ENCODE peak calls at places on chromosomes 3 and 15, in six cellular contexts. P, A, S, U, F and Z are unnamed samples. For H3K36me3, the result is how much of the 10 kb centered on the place peaks cover.

GRCh38 chr15:85125056-85125661 is 143.5 kb downstream of the PDE8A start:
- DNase-seq in S (no peak), P (peak), F (no peak), U (no peak), A (peak), Z (no peak)

GRCh38 chr15:92801412-92801773 is 98.7 kb upstream of the CHD2 start:
- DNase-seq in S (no peak), P (peak), U (no peak), F (no peak), A (no peak), Z (no peak)

GRCh38 chr15:23866832-23867231 is 179.7 kb upstream of the NDN start:
- DNase-seq in U (no peak), F (no peak), P (no peak), A (no peak), S (peak), Z (peak)

GRCh38 chr3:30241721-30242120 is 364.7 kb upstream of the TGFBR2 start:
- DNase-seq in U (no peak), A (no peak), S (peak), F (no peak), P (no peak), Z (no peak)

GRCh38 chr3:157082305-157082981 is 77.5 kb downstream of the CCNL1 start:
- DNase-seq in S (no peak), U (no peak), A (no peak), P (peak), F (no peak), Z (no peak)

GRCh38 chr3:195692781-195693427 is 27.9 kb upstream of the MUC20 start:
- DNase-seq in F (no peak), A (no peak), S (no peak), U (no peak), P (no peak), Z (peak)

GRCh38 chr3:32278714-32279113 is 40.2 kb downstream of the CMTM8 start:
- DNase-seq in P (no peak), A (no peak), F (no peak), S (no peak), U (no peak), Z (no peak)

GRCh38 chr3:146099316-146099715 is 61.7 kb downstream of the PLOD2 start:
- DNase-seq in F (no peak), A (no peak), P (no peak), S (no peak), U (no peak), Z (no peak)

GRCh38 chr15:31474059-31474868 is 147.6 kb downstream of the KLF13 start:
- DNase-seq in U (no peak), F (no peak), S (no peak), P (no peak), A (no peak), Z (no peak)

GRCh38 chr3:149340310-149340933 is 7.0 kb upstream of the TM4SF18 start:
- DNase-seq in U (no peak), P (no peak), A (no peak), S (peak), F (no peak), Z (no peak)

GRCh38 chr15:78211189-78211921 is 23.0 kb downstream of the ACSBG1 start:
- DNase-seq in F (peak), A (no peak), P (no peak), S (no peak), U (no peak), Z (no peak)

GRCh38 chr15:66611257-66612053 is 45.7 kb upstream of the LCTL start:
- DNase-seq in F (no peak), A (no peak), U (no peak), P (no peak), S (peak), Z (no peak)

GRCh38 chr3:187694801-187695200 is 7.6 kb downstream of the RTP2 start:
- DNase-seq in A (no peak), F (no peak), U (no peak), P (no peak), S (no peak), Z (no peak)

GRCh38 chr3:110811050-110811449 is 260.6 kb upstream of the NECTIN3 start:
- DNase-seq in S (peak), P (no peak), F (no peak), A (no peak), U (no peak), Z (no peak)

GRCh38 chr15:72782993-72783562 is 480 bp downstream of the ADPGK start:
- DNase-seq in F (no peak), S (no peak), P (no peak), A (no peak), U (peak), Z (no peak)

GRCh38 chr15:35003928-35004327 is 15.8 kb upstream of the ZNF770 start:
- DNase-seq in U (no peak), S (no peak), P (no peak), A (no peak), F (no peak), Z (no peak)

GRCh38 chr3:49158108-49158709 is 7.9 kb downstream of the CCDC71 start:
- DNase-seq in P (peak), U (peak), F (peak), A (peak), S (peak), Z (peak)

GRCh38 chr3:8223766-8224165 is 277.9 kb upstream of the LMCD1 start:
- DNase-seq in A (no peak), P (no peak), F (no peak), S (no peak), U (no peak), Z (no peak)

GRCh38 chr3:170037463-170038433 is at the start of gene GPR160:
- DNase-seq in A (peak), F (peak), P (peak), U (no peak), S (peak), Z (peak)

GRCh38 chr3:33430571-33430970 is 9.6 kb downstream of the UBP1 start:
- DNase-seq in U (no peak), S (no peak), A (no peak), P (no peak), F (no peak), Z (no peak)
- TF ChIP-seq ZNF274 in U (no peak), S (no peak), A (no peak), P (no peak), F (no peak), Z (no peak)

GRCh38 chr3:143835312-143835711 is 13.0 kb downstream of the SLC9A9 start:
- DNase-seq in F (no peak), P (no peak), S (no peak), A (no peak), U (no peak), Z (no peak)
- H3K36me3 ChIP-seq in F (under half), P (under half), S (under half), A (under half), U (under half), Z (under half)

DNA sequence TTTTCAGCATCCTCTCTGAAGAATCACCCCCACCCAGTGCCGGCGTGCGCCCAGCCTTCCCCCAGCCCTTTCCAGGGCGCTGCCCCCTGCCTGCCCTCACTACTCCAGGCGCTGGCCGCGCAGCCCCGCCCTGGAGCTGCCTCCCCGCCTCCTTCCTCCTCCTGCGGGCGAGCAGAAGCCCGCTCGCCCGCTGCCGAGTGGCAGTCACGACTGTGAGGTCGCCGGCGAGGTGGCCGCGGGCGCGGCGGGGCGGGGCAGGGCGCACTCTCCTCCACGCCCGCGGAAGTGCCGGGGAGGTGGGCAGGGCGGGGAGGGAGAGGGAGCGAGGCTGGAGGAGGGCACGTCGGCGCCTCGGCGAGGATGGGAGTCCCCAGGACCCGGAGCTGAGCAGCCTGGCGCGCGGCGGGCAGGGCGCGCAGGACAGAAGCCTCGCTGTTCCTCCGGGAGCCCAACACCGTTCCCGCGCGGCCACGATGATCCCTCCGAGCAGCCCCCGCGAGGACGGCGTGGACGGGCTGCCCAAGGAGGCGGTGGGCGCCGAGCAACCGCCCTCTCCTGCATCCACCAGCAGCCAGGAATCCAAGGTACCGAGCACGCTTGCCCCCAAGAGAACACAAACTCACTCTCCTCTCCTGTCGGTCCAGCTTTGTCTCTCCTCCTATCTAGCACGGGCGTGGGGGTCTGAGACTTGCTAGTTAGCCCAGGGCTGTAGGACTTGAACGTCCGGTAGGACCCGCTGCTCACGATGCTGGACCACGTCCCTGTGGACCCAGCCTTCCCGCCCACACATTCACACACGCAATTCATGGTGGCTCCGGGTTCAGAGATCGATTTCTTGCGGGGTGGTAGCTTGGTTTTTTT is at the start of gene STAC:
- DNase-seq in A (no peak), S (no peak), P (no peak), U (no peak), F (peak), Z (no peak)
- TF ChIP-seq ZNF274 in A (no peak), S (no peak), P (no peak), U (no peak), F (no peak), Z (no peak)

GRCh38 chr3:9388562-9389272 is 8.7 kb upstream of the SETD5 start:
- DNase-seq in A (no peak), F (no peak), S (no peak), P (no peak), U (no peak), Z (no peak)

GRCh38 chr3:9388142-9388541 is 9.3 kb upstream of the SETD5 start:
- DNase-seq in F (no peak), P (no peak), U (no peak), S (no peak), A (no peak), Z (no peak)

GRCh38 chr3:9392041-9392440 is 5.4 kb upstream of the SETD5 start:
- DNase-seq in F (no peak), P (no peak), S (no peak), U (no peak), A (no peak), Z (no peak)

GRCh38 chr3:9387322-9387655 is 10.1 kb upstream of the SETD5 start:
- DNase-seq in S (no peak), U (no peak), F (no peak), P (no peak), A (no peak), Z (no peak)

DNA sequence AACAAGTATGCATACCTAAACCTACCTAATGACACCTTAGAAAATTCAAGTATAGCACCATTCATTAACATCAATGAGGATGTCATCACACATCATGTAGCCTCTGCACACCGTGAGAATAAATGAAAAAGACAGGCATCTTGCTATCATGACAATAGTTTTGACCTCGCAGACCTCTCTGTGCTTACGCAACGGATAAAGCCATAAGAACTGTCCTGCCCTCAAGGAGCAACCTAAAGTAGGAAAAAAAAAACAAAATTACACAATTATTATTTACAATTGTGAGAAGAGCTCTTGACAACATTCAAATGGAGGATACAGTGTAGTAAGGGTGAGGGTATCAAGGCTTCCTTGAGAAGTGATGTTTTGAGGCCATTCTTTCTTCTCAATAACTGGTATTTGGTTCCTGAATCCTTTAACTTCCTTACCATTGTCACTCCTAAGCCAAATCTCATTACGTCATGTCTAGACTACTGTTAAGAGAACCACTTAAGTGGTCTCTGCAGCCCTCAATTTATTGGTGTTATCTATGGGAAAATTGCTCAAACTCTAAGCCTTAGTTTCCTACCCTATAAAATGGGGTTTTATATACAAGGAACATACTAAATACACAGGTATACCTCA is 7.0 kb upstream of the SETD5 start:
- DNase-seq in U (no peak), P (no peak), F (no peak), S (no peak), A (no peak), Z (no peak)
- H3K36me3 ChIP-seq in U (under half), P (half or more), F (half or more), S (half or more), A (half or more), Z (half or more)

DNA sequence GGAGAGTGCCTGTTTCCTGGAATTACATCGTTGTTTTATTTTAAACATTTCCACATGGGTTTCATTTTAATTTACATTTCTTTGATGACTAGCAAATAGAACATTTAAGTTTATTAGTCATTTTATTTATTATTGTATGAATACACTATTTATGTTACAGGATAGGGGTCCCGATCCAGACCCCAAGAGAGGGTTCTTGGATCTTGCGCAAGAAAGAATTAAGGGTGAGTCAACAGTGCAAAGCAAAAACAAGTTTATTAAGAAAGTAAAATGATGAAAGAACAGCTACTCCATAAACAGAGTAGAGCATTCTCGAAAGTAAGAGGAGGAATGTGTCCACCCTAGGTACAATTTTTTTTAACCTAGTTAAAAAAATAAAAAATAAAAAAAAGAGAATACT is 539.5 kb downstream of the NAALADL2 start:
- DNase-seq in F (no peak), S (no peak), P (no peak), A (no peak), U (no peak), Z (no peak)
- TF ChIP-seq ZNF274 in F (no peak), S (no peak), P (no peak), A (no peak), U (no peak), Z (no peak)

GRCh38 chr3:66588340-66588847 is 87.6 kb upstream of the LRIG1 start:
- DNase-seq in A (no peak), U (no peak), P (no peak), F (no peak), S (peak), Z (no peak)
- H3K36me3 ChIP-seq in A (under half), U (under half), P (under half), F (under half), S (under half), Z (under half)